ENCODE peak calls at places on chromosome 16, in four cellular contexts. V is K562, I is endothelial cell of umbilical vein, W is GM12878. C is an unnamed sample.

GRCh38 chr16:47019563-47019962 is 46.1 kb upstream of the DNAJA2 start:
- DNase-seq in I (peak), V (no peak), W (no peak), C (no peak)

GRCh38 chr16:58409316-58409973 is 17.2 kb downstream of the GINS3 start:
- DNase-seq in W (no peak), V (no peak), I (peak), C (peak)

GRCh38 chr16:30853758-30854157 is 40.1 kb downstream of the BCL7C start:
- DNase-seq in V (no peak), I (no peak), W (no peak), C (peak)

GRCh38 chr16:85042606-85043005 is 15.0 kb downstream of the KIAA0513 start:
- DNase-seq in W (no peak), I (no peak), V (no peak), C (no peak)

GRCh38 chr16:29983420-29984136 is 9.9 kb downstream of the TAOK2 start:
- DNase-seq in I (no peak), V (no peak), W (no peak), C (peak)

GRCh38 chr16:56950881-56951771 is 10.6 kb upstream of the CETP start:
- DNase-seq in V (peak), I (peak), W (no peak), C (peak)

GRCh38 chr16:51382215-51382614 is 231.1 kb upstream of the SALL1 start:
- DNase-seq in I (no peak), V (no peak), W (no peak), C (no peak)

GRCh38 chr16:86300746-86301480 is 209.4 kb upstream of the FOXF1 start:
- DNase-seq in W (no peak), V (peak), I (peak), C (peak)

GRCh38 chr16:84220851-84221250 is 19.0 kb downstream of the KCNG4 start:
- DNase-seq in W (no peak), I (no peak), V (no peak), C (peak)

GRCh38 chr16:49019081-49019633 is 262.5 kb downstream of the CBLN1 start:
- DNase-seq in W (no peak), I (no peak), V (no peak), C (peak)

GRCh38 chr16:50496990-50497389 is 51.2 kb upstream of the NKD1 start:
- DNase-seq in I (no peak), V (no peak), W (no peak), C (no peak)

GRCh38 chr16:86060381-86061317 is 161.7 kb downstream of the IRF8 start:
- DNase-seq in I (no peak), V (no peak), W (no peak), C (no peak)

GRCh38 chr16:19186403-19186802 is 18.4 kb downstream of the SYT17 start:
- DNase-seq in V (no peak), I (no peak), W (no peak), C (no peak)

GRCh38 chr16:53091508-53092211 is 36.9 kb downstream of the CHD9 start:
- DNase-seq in V (no peak), W (peak), I (peak), C (peak)

GRCh38 chr16:19810817-19811731 is 73.6 kb downstream of the GPRC5B start:
- DNase-seq in I (peak), W (no peak), V (peak), C (peak)

GRCh38 chr16:284204-285120 is 1.5 kb downstream of the PDIA2 start:
- DNase-seq in W (no peak), V (no peak), I (no peak), C (no peak)

GRCh38 chr16:86975445-86975844 is 341.7 kb downstream of the C16orf95 start:
- DNase-seq in V (peak), W (no peak), I (peak), C (peak)

GRCh38 chr16:57374067-57374534 is 1.8 kb downstream of the CX3CL1 start:
- DNase-seq in I (no peak), W (no peak), V (no peak), C (peak)

GRCh38 chr16:84396537-84397008 is 28.2 kb downstream of the ATP2C2 start:
- DNase-seq in V (no peak), I (no peak), W (no peak), C (peak)

GRCh38 chr16:85079785-85080602 is 32.3 kb downstream of the CIBAR2 start:
- DNase-seq in W (no peak), I (no peak), V (no peak), C (no peak)

GRCh38 chr16:77277141-77277540 is 77.9 kb downstream of the SYCE1L start:
- DNase-seq in V (no peak), I (no peak), W (no peak), C (no peak)

GRCh38 chr16:84218961-84219360 is 20.9 kb downstream of the KCNG4 start:
- DNase-seq in V (no peak), I (no peak), W (no peak), C (no peak)

GRCh38 chr16:55480228-55480655 is 1.2 kb downstream of the MMP2 start:
- DNase-seq in I (peak), W (no peak), V (peak), C (peak)

GRCh38 chr16:63617047-63617989 is 1504.5 kb downstream of the CDH11 start:
- DNase-seq in W (no peak), I (peak), V (no peak), C (no peak)
- TF ChIP-seq FOS in W (no peak), I (no peak), V (no peak), C (no peak)

GRCh38 chr16:27314161-27314723 is 468 bp downstream of the IL4R start:
- DNase-seq in W (no peak), V (peak), I (peak), C (peak)
- TF ChIP-seq FOS in W (no peak), V (no peak), I (peak), C (peak)

GRCh38 chr16:22732315-22732840 is 81.6 kb upstream of the HS3ST2 start:
- DNase-seq in I (no peak), W (no peak), V (no peak), C (no peak)

GRCh38 chr16:22727285-22728166 is 86.4 kb upstream of the HS3ST2 start:
- DNase-seq in V (no peak), W (no peak), I (no peak), C (no peak)

GRCh38 chr16:22721497-22722100 is 92.4 kb upstream of the HS3ST2 start:
- DNase-seq in I (no peak), V (no peak), W (no peak), C (no peak)

GRCh38 chr16:22728167-22728836 is 85.7 kb upstream of the HS3ST2 start:
- DNase-seq in V (no peak), W (no peak), I (peak), C (no peak)

GRCh38 chr16:22726868-22727267 is 87.1 kb upstream of the HS3ST2 start:
- DNase-seq in W (no peak), V (no peak), I (no peak), C (no peak)
- TF ChIP-seq FOS in W (no peak), V (no peak), I (no peak), C (no peak)

DNA sequence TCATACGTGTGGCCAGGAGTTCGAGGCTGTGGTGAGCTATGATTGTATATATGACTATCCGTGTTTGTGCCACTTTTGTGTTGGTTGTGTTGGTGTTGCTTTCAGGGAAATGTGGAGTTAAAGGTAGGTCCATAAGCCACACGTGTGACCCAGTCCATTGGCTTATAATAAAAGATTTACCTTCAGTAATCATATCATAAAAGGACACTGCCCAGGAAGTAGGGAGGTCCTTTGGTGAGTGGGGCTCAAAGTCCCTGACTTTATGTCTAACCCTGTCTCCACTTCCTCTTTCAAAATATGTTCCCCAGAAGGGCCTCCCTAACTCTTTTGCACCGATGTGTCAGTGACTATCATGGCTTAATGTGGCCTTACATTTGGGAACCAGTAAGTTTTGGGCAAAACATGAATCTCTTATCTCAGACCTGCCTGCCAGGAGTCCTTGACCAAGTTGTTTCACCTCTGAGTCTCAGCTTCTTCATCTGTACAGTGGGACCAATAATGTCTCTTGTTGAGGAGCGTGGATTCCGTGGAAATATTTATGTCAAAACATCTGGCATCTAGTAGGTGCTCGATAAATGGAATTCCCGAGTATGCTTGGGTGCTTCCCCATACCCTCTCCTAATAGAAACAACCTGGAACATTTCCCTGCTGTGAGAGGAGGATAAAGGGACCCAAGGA is 4.8 kb downstream of the TNP2 start:
- DNase-seq in V (no peak), W (no peak), I (no peak), C (no peak)
- TF ChIP-seq FOS in V (no peak), W (no peak), I (no peak), C (no peak)

DNA sequence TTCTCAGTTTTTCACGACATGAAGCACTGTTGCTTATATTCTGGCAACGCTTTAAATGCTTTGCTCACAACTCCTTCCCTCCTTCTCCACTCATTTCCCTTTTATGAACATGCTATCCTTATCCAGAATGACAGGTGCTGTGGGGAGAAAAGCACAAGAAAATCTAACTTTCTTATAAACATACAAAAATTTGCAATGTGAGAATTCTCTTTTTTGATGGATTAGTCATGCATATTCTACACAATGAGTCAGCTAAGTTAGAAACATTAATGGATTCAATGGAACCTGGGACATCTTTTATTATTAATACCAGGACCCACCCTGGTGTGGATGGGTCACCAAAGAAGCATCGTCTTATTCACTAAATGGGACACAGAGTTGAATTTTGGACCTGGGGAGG is 234.6 kb upstream of the CDH5 start:
- DNase-seq in V (no peak), W (no peak), I (no peak), C (peak)
- TF ChIP-seq FOS in V (no peak), W (no peak), I (no peak), C (peak)

GRCh38 chr16:75202069-75202590 is 4.8 kb downstream of the CTRB2 start:
- DNase-seq in W (no peak), I (no peak), V (no peak), C (no peak)
- TF ChIP-seq FOS in W (no peak), I (no peak), V (no peak), C (no peak)

GRCh38 chr16:75733305-75734141 is 7.2 kb upstream of the CPHXL start:
- DNase-seq in V (peak), I (no peak), W (no peak), C (peak)
- TF ChIP-seq FOS in V (no peak), I (no peak), W (no peak), C (peak)